ENCODE peak calls at places on chromosomes 2 and 18, in eight cellular contexts. One of them, this sample, is unnamed.

GRCh38 chr18:79679552-79680099 is at the start of gene CTDP1:
- DNase-seq in heart left ventricle: peak; percentile 96
- DNase-seq in iPS DF 6.9: peak; percentile 58
- DNase-seq in esophagus squamous epithelium: peak; percentile 78
- DNase-seq in neural progenitor cell: peak; percentile 98
- DNase-seq in CD8-positive, alpha-beta T cell: peak; percentile 83
- DNase-seq in transverse colon: peak; percentile 91
- DNase-seq in cardiac muscle cell: peak; percentile 96
- DNase-seq in this sample: peak; percentile 96

GRCh38 chr2:2763351-2763997 is 432.4 kb upstream of the MYT1L start:
- DNase-seq in heart left ventricle: no peak
- DNase-seq in iPS DF 6.9: no peak
- DNase-seq in esophagus squamous epithelium: no peak
- DNase-seq in neural progenitor cell: no peak
- DNase-seq in CD8-positive, alpha-beta T cell: no peak
- DNase-seq in transverse colon: no peak
- DNase-seq in cardiac muscle cell: no peak
- DNase-seq in this sample: no peak

GRCh38 chr2:72147303-72147970 is at the start of gene CYP26B1:
- DNase-seq in heart left ventricle: peak; percentile 60
- DNase-seq in iPS DF 6.9: no peak
- DNase-seq in esophagus squamous epithelium: no peak
- DNase-seq in neural progenitor cell: peak; percentile 82
- DNase-seq in CD8-positive, alpha-beta T cell: no peak
- DNase-seq in transverse colon: no peak
- DNase-seq in cardiac muscle cell: peak; percentile 30
- DNase-seq in this sample: peak; percentile 68

GRCh38 chr2:71001592-71002570 is 7.2 kb upstream of the TEX261 start:
- DNase-seq in heart left ventricle: no peak
- DNase-seq in iPS DF 6.9: no peak
- DNase-seq in esophagus squamous epithelium: no peak
- DNase-seq in neural progenitor cell: peak; percentile 89
- DNase-seq in CD8-positive, alpha-beta T cell: no peak
- DNase-seq in transverse colon: no peak
- DNase-seq in cardiac muscle cell: no peak
- DNase-seq in this sample: no peak

GRCh38 chr2:8357738-8358137 is 324.1 kb upstream of the ID2 start:
- DNase-seq in heart left ventricle: no peak
- DNase-seq in iPS DF 6.9: no peak
- DNase-seq in esophagus squamous epithelium: no peak
- DNase-seq in neural progenitor cell: no peak
- DNase-seq in CD8-positive, alpha-beta T cell: no peak
- DNase-seq in transverse colon: no peak
- DNase-seq in cardiac muscle cell: no peak
- DNase-seq in this sample: no peak

GRCh38 chr18:45688834-45689233 is 35.1 kb upstream of the SLC14A1 start:
- DNase-seq in heart left ventricle: no peak
- DNase-seq in iPS DF 6.9: no peak
- DNase-seq in esophagus squamous epithelium: no peak
- DNase-seq in neural progenitor cell: no peak
- DNase-seq in CD8-positive, alpha-beta T cell: peak; percentile 60
- DNase-seq in transverse colon: peak; percentile 44
- DNase-seq in cardiac muscle cell: no peak
- DNase-seq in this sample: no peak

GRCh38 chr2:164719996-164720941 is 99.0 kb upstream of the GRB14 start:
- DNase-seq in heart left ventricle: no peak
- DNase-seq in iPS DF 6.9: no peak
- DNase-seq in esophagus squamous epithelium: no peak
- DNase-seq in neural progenitor cell: no peak
- DNase-seq in CD8-positive, alpha-beta T cell: no peak
- DNase-seq in transverse colon: no peak
- DNase-seq in cardiac muscle cell: peak; percentile 77
- DNase-seq in this sample: no peak

GRCh38 chr2:55883339-55883738 is 40.2 kb downstream of the EFEMP1 start:
- DNase-seq in heart left ventricle: peak; percentile 33
- DNase-seq in iPS DF 6.9: no peak
- DNase-seq in esophagus squamous epithelium: no peak
- DNase-seq in neural progenitor cell: no peak
- DNase-seq in CD8-positive, alpha-beta T cell: no peak
- DNase-seq in transverse colon: no peak
- DNase-seq in cardiac muscle cell: peak; percentile 78
- DNase-seq in this sample: no peak

GRCh38 chr2:163419000-163419575 is 316.7 kb downstream of the FIGN start:
- DNase-seq in heart left ventricle: no peak
- DNase-seq in iPS DF 6.9: no peak
- DNase-seq in esophagus squamous epithelium: no peak
- DNase-seq in neural progenitor cell: no peak
- DNase-seq in CD8-positive, alpha-beta T cell: no peak
- DNase-seq in transverse colon: no peak
- DNase-seq in cardiac muscle cell: no peak
- DNase-seq in this sample: no peak

GRCh38 chr18:70292628-70293027 is 3.8 kb downstream of the SOCS6 start:
- DNase-seq in heart left ventricle: no peak
- DNase-seq in iPS DF 6.9: no peak
- DNase-seq in esophagus squamous epithelium: no peak
- DNase-seq in neural progenitor cell: no peak
- DNase-seq in CD8-positive, alpha-beta T cell: no peak
- DNase-seq in transverse colon: peak; percentile 53
- DNase-seq in cardiac muscle cell: no peak
- DNase-seq in this sample: no peak

GRCh38 chr2:241496904-241497877 is 11.2 kb downstream of the STK25 start:
- DNase-seq in heart left ventricle: no peak
- DNase-seq in iPS DF 6.9: no peak
- DNase-seq in esophagus squamous epithelium: no peak
- DNase-seq in neural progenitor cell: no peak
- DNase-seq in CD8-positive, alpha-beta T cell: no peak
- DNase-seq in transverse colon: peak; percentile 81
- DNase-seq in cardiac muscle cell: no peak
- DNase-seq in this sample: no peak

GRCh38 chr2:206211657-206212255 is 52.1 kb downstream of the EEF1B2 start:
- DNase-seq in heart left ventricle: no peak
- DNase-seq in iPS DF 6.9: no peak
- DNase-seq in esophagus squamous epithelium: no peak
- DNase-seq in neural progenitor cell: no peak
- DNase-seq in CD8-positive, alpha-beta T cell: no peak
- DNase-seq in transverse colon: no peak
- DNase-seq in cardiac muscle cell: peak; percentile 63
- DNase-seq in this sample: no peak

GRCh38 chr2:29117636-29118303 is 2.6 kb downstream of the CLIP4 start:
- DNase-seq in heart left ventricle: no peak
- DNase-seq in iPS DF 6.9: no peak
- DNase-seq in esophagus squamous epithelium: no peak
- DNase-seq in neural progenitor cell: no peak
- DNase-seq in CD8-positive, alpha-beta T cell: no peak
- DNase-seq in transverse colon: no peak
- DNase-seq in cardiac muscle cell: peak; percentile 51
- DNase-seq in this sample: no peak

GRCh38 chr18:22470141-22470510 is 52.4 kb upstream of the CTAGE1 start:
- DNase-seq in heart left ventricle: no peak
- DNase-seq in iPS DF 6.9: no peak
- DNase-seq in esophagus squamous epithelium: no peak
- DNase-seq in neural progenitor cell: no peak
- DNase-seq in CD8-positive, alpha-beta T cell: no peak
- DNase-seq in transverse colon: no peak
- DNase-seq in cardiac muscle cell: no peak
- DNase-seq in this sample: no peak

GRCh38 chr2:74464406-74464805 is 776 bp downstream of the MOGS start:
- DNase-seq in heart left ventricle: no peak
- DNase-seq in iPS DF 6.9: no peak
- DNase-seq in esophagus squamous epithelium: no peak
- DNase-seq in neural progenitor cell: peak; percentile 23
- DNase-seq in CD8-positive, alpha-beta T cell: no peak
- DNase-seq in transverse colon: no peak
- DNase-seq in cardiac muscle cell: no peak
- DNase-seq in this sample: no peak

GRCh38 chr2:164388511-164388910 is 232.8 kb downstream of the GRB14 start:
- DNase-seq in heart left ventricle: no peak
- DNase-seq in iPS DF 6.9: no peak
- DNase-seq in esophagus squamous epithelium: no peak
- DNase-seq in neural progenitor cell: peak; percentile 36
- DNase-seq in CD8-positive, alpha-beta T cell: no peak
- DNase-seq in transverse colon: no peak
- DNase-seq in cardiac muscle cell: peak; percentile 25
- DNase-seq in this sample: no peak

GRCh38 chr2:24491626-24492282 is 700 bp downstream of the NCOA1 start:
- DNase-seq in heart left ventricle: peak; percentile 77
- DNase-seq in iPS DF 6.9: no peak
- DNase-seq in esophagus squamous epithelium: no peak
- DNase-seq in neural progenitor cell: peak; percentile 75
- DNase-seq in CD8-positive, alpha-beta T cell: peak; percentile 44
- DNase-seq in transverse colon: peak; percentile 51
- DNase-seq in cardiac muscle cell: peak; percentile 45
- DNase-seq in this sample: peak; percentile 81

GRCh38 chr18:24704921-24705620 is 244.6 kb downstream of the HRH4 start:
- DNase-seq in heart left ventricle: no peak
- DNase-seq in iPS DF 6.9: no peak
- DNase-seq in esophagus squamous epithelium: no peak
- DNase-seq in neural progenitor cell: no peak
- DNase-seq in CD8-positive, alpha-beta T cell: no peak
- DNase-seq in transverse colon: no peak
- DNase-seq in cardiac muscle cell: no peak
- DNase-seq in this sample: no peak

GRCh38 chr2:239048771-239049170 is 200.9 kb downstream of the TWIST2 start:
- DNase-seq in heart left ventricle: no peak
- DNase-seq in iPS DF 6.9: no peak
- DNase-seq in esophagus squamous epithelium: no peak
- DNase-seq in neural progenitor cell: no peak
- DNase-seq in CD8-positive, alpha-beta T cell: no peak
- DNase-seq in transverse colon: no peak
- DNase-seq in cardiac muscle cell: no peak
- DNase-seq in this sample: no peak

GRCh38 chr2:235900631-235901030 is 267.6 kb downstream of the GBX2 start:
- DNase-seq in heart left ventricle: no peak
- DNase-seq in iPS DF 6.9: no peak
- DNase-seq in esophagus squamous epithelium: no peak
- DNase-seq in neural progenitor cell: no peak
- DNase-seq in CD8-positive, alpha-beta T cell: no peak
- DNase-seq in transverse colon: no peak
- DNase-seq in cardiac muscle cell: no peak
- DNase-seq in this sample: no peak

GRCh38 chr2:39723946-39724827 is 54.9 kb downstream of the THUMPD2 start:
- DNase-seq in heart left ventricle: no peak
- DNase-seq in iPS DF 6.9: no peak
- DNase-seq in esophagus squamous epithelium: no peak
- DNase-seq in neural progenitor cell: no peak
- DNase-seq in CD8-positive, alpha-beta T cell: no peak
- DNase-seq in transverse colon: no peak
- DNase-seq in cardiac muscle cell: no peak
- DNase-seq in this sample: no peak

DNA sequence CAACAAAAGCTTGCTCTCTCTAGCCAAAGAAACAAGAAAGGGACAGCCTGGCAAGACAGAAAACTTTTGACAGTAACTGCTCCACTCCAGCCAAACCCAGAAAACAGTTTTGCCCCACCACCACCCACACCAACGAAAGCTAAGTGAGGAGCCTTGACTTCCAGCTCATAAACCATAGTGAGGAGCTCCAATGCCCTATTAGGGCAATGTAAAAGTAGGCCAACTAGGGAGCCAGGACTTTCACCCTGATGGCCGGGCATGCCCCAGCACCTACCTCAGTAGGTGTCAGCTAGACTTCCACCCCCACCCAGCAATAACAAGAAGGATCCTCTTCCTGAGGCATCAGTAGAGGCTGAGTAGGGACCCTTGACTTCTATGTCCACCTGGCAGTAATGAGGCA is 35.4 kb downstream of the PELI1 start:
- DNase-seq in heart left ventricle: no peak
- DNase-seq in iPS DF 6.9: no peak
- DNase-seq in esophagus squamous epithelium: no peak
- DNase-seq in neural progenitor cell: no peak
- DNase-seq in CD8-positive, alpha-beta T cell: no peak
- DNase-seq in transverse colon: peak; percentile 24
- DNase-seq in cardiac muscle cell: no peak
- DNase-seq in this sample: no peak
- H3K4me3 ChIP-seq in heart left ventricle: no peak overlapping the region
- H3K4me3 ChIP-seq in iPS DF 6.9: no peak overlapping the region
- H3K4me3 ChIP-seq in esophagus squamous epithelium: no peak overlapping the region
- H3K4me3 ChIP-seq in neural progenitor cell: no peak overlapping the region
- H3K4me3 ChIP-seq in CD8-positive, alpha-beta T cell: no peak overlapping the region
- H3K4me3 ChIP-seq in transverse colon: no peak overlapping the region
- H3K4me3 ChIP-seq in cardiac muscle cell: no peak overlapping the region
- H3K4me3 ChIP-seq in this sample: no peak overlapping the region

DNA sequence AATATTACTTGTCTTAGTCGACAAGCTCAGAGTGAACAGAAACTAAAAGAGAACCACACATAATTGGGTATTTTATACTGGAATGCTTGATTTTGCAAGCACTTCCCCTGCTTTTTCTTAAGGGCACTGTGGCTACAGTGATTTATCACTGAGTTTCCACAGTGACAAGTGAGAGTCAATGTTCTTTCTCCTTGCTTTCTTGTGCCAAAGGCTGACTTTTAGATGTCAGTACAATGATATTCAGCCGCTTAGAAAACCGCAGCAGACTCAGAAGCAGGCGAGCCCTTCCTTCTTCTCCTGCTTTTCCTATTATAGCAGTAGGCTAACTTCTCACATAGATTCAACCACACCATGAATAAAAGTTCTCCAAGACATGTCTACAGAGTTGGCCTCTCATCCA is 1603.6 kb upstream of the NXPH2 start:
- DNase-seq in heart left ventricle: no peak
- DNase-seq in iPS DF 6.9: no peak
- DNase-seq in esophagus squamous epithelium: no peak
- DNase-seq in neural progenitor cell: no peak
- DNase-seq in CD8-positive, alpha-beta T cell: no peak
- DNase-seq in transverse colon: no peak
- DNase-seq in cardiac muscle cell: peak; percentile 3
- DNase-seq in this sample: no peak
- H3K4me1 ChIP-seq in heart left ventricle: no peaks in the 10 kb centered on the region
- H3K4me1 ChIP-seq in iPS DF 6.9: no peaks in the 10 kb centered on the region
- H3K4me1 ChIP-seq in esophagus squamous epithelium: no peaks in the 10 kb centered on the region
- H3K4me1 ChIP-seq in neural progenitor cell: no peaks in the 10 kb centered on the region
- H3K4me1 ChIP-seq in CD8-positive, alpha-beta T cell: no peaks in the 10 kb centered on the region
- H3K4me1 ChIP-seq in transverse colon: no peaks in the 10 kb centered on the region
- H3K4me1 ChIP-seq in cardiac muscle cell: no peaks in the 10 kb centered on the region
- H3K4me1 ChIP-seq in this sample: no peaks in the 10 kb centered on the region

GRCh38 chr2:99926986-99927385 is 215.4 kb downstream of the AFF3 start:
- DNase-seq in heart left ventricle: no peak
- DNase-seq in iPS DF 6.9: no peak
- DNase-seq in esophagus squamous epithelium: no peak
- DNase-seq in neural progenitor cell: no peak
- DNase-seq in CD8-positive, alpha-beta T cell: no peak
- DNase-seq in transverse colon: no peak
- DNase-seq in cardiac muscle cell: no peak
- DNase-seq in this sample: no peak
- H3K4me3 ChIP-seq in heart left ventricle: no peak overlapping the region
- H3K4me3 ChIP-seq in iPS DF 6.9: no peak overlapping the region
- H3K4me3 ChIP-seq in esophagus squamous epithelium: no peak overlapping the region
- H3K4me3 ChIP-seq in neural progenitor cell: no peak overlapping the region
- H3K4me3 ChIP-seq in CD8-positive, alpha-beta T cell: no peak overlapping the region
- H3K4me3 ChIP-seq in transverse colon: no peak overlapping the region
- H3K4me3 ChIP-seq in cardiac muscle cell: no peak overlapping the region
- H3K4me3 ChIP-seq in this sample: no peak overlapping the region

DNA sequence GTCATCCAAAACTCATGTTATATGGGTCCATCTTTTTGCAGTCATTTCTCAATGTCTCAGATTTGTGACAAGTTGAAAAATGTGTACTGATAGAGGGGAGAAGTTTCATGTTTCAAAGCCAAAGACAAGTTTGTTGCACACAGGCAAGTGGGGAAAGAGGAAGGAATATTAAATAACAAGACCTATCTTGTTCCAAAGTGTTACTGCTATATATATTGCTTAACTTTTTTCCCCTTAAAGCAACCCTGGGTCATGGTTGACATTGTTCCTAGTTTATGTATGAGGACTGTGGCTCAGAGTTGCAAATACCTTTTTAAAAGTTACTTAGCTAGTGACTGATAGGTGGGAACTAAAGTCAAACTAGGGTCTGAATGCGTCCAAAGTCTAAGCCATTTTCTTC is 1.7 kb downstream of the ITGA4 start:
- DNase-seq in heart left ventricle: no peak
- DNase-seq in iPS DF 6.9: no peak
- DNase-seq in esophagus squamous epithelium: no peak
- DNase-seq in neural progenitor cell: no peak
- DNase-seq in CD8-positive, alpha-beta T cell: no peak
- DNase-seq in transverse colon: no peak
- DNase-seq in cardiac muscle cell: no peak
- DNase-seq in this sample: no peak
- H3K4me1 ChIP-seq in heart left ventricle: peaks cover 12% of the 10 kb centered on the region
- H3K4me1 ChIP-seq in iPS DF 6.9: peaks cover 3% of the 10 kb centered on the region
- H3K4me1 ChIP-seq in esophagus squamous epithelium: peaks cover 23% of the 10 kb centered on the region
- H3K4me1 ChIP-seq in neural progenitor cell: peaks cover 7% of the 10 kb centered on the region
- H3K4me1 ChIP-seq in CD8-positive, alpha-beta T cell: peaks cover 40% of the 10 kb centered on the region
- H3K4me1 ChIP-seq in transverse colon: peaks cover 9% of the 10 kb centered on the region
- H3K4me1 ChIP-seq in cardiac muscle cell: peaks cover 3% of the 10 kb centered on the region
- H3K4me1 ChIP-seq in this sample: no peaks in the 10 kb centered on the region

This sample was measured in psoas muscle.